ENCODE peak calls at places on chromosomes 2 and 18, in four cellular contexts. S is amniotic epithelial cell, Y is B cell, H is suprapubic skin. N is an unnamed sample.

GRCh38 chr2:223594259-223594658 is 7.9 kb downstream of the SCG2 start:
- DNase-seq in S (no peak), H (no peak), Y (no peak), N (no peak)

GRCh38 chr2:241774419-241775222 is 2.0 kb upstream of the GAL3ST2 start:
- DNase-seq in Y (no peak), S (peak), H (no peak), N (peak)

GRCh38 chr18:36321636-36322407 is 24.3 kb downstream of the FHOD3 start:
- DNase-seq in S (peak), Y (no peak), H (no peak), N (no peak)

GRCh38 chr18:35835838-35836237 is 136.6 kb upstream of the RMP24 start:
- DNase-seq in S (no peak), Y (no peak), H (no peak), N (no peak)

GRCh38 chr2:121489944-121490585 is 40.6 kb upstream of the RNU4ATAC start:
- DNase-seq in Y (no peak), S (peak), H (no peak), N (no peak)

GRCh38 chr2:71860381-71860926 is 287.2 kb downstream of the CYP26B1 start:
- DNase-seq in S (no peak), H (no peak), Y (no peak), N (no peak)

GRCh38 chr18:28175930-28176673 is 828 bp downstream of the CDH2 start:
- DNase-seq in H (no peak), S (no peak), Y (no peak), N (peak)

GRCh38 chr18:8807502-8807833 is 102.1 kb downstream of the MTCL1 start:
- DNase-seq in S (no peak), H (no peak), Y (no peak), N (no peak)

GRCh38 chr2:103959174-103960125 is 894.5 kb upstream of the POU3F3 start:
- DNase-seq in S (no peak), H (no peak), Y (no peak), N (no peak)

GRCh38 chr2:189836644-189837043 is 52.4 kb downstream of the PMS1 start:
- DNase-seq in Y (no peak), S (peak), H (no peak), N (no peak)

GRCh38 chr2:10235099-10235908 is 67.4 kb upstream of the HPCAL1 start:
- DNase-seq in S (peak), Y (no peak), H (peak), N (no peak)

GRCh38 chr2:118987886-118988285 is 45.9 kb downstream of the MARCO start:
- DNase-seq in Y (no peak), S (no peak), H (no peak), N (no peak)

N was measured in GM13977.